ENCODE peak calls at places on chromosomes 6 and 20, in five cellular contexts. One of them, this sample, is unnamed. For H3K27me3 and H3K9me2, the result is how much of the 10 kb centered on the place peaks cover.

GRCh38 chr6:160347259-160348208 is 644 bp upstream of the SLC22A3 start:
- DNase-seq in HCT116: no peak
- DNase-seq in SK-N-SH: peak
- DNase-seq in PC-9: no peak
- DNase-seq in GM23248: no peak
- DNase-seq in this sample: no peak

GRCh38 chr6:169993861-169994481 is 242.5 kb downstream of the ERMARD start:
- DNase-seq in PC-9: no peak
- DNase-seq in HCT116: no peak
- DNase-seq in GM23248: no peak
- DNase-seq in SK-N-SH: no peak
- DNase-seq in this sample: no peak

GRCh38 chr6:30463242-30463641 is 26.1 kb upstream of the HLA-E start:
- DNase-seq in GM23248: no peak
- DNase-seq in PC-9: no peak
- DNase-seq in SK-N-SH: no peak
- DNase-seq in HCT116: no peak
- DNase-seq in this sample: no peak

GRCh38 chr6:127343753-127344659 is 597 bp upstream of the ECHDC1 start:
- DNase-seq in GM23248: peak
- DNase-seq in HCT116: no peak
- DNase-seq in SK-N-SH: peak
- DNase-seq in PC-9: no peak
- DNase-seq in this sample: peak

GRCh38 chr6:158021814-158022748 is 40.4 kb downstream of the SYNJ2 start:
- DNase-seq in SK-N-SH: no peak
- DNase-seq in GM23248: no peak
- DNase-seq in PC-9: no peak
- DNase-seq in HCT116: no peak
- DNase-seq in this sample: no peak

GRCh38 chr6:111403388-111403787 is 79.6 kb downstream of the REV3L start:
- DNase-seq in HCT116: no peak
- DNase-seq in GM23248: no peak
- DNase-seq in SK-N-SH: no peak
- DNase-seq in PC-9: no peak
- DNase-seq in this sample: no peak

GRCh38 chr20:46132705-46133120 is 14.6 kb downstream of the CD40 start:
- DNase-seq in GM23248: peak
- DNase-seq in HCT116: peak
- DNase-seq in SK-N-SH: peak
- DNase-seq in PC-9: peak
- DNase-seq in this sample: peak

GRCh38 chr6:139473731-139474130 is 99.3 kb upstream of the CITED2 start:
- DNase-seq in PC-9: no peak
- DNase-seq in HCT116: no peak
- DNase-seq in GM23248: peak
- DNase-seq in SK-N-SH: no peak
- DNase-seq in this sample: no peak

GRCh38 chr6:134689676-134690447 is 260.0 kb downstream of the ALDH8A1 start:
- DNase-seq in HCT116: no peak
- DNase-seq in PC-9: no peak
- DNase-seq in GM23248: no peak
- DNase-seq in SK-N-SH: peak
- DNase-seq in this sample: no peak

GRCh38 chr6:6856538-6857523 is 250.9 kb upstream of the RREB1 start:
- DNase-seq in PC-9: peak
- DNase-seq in HCT116: no peak
- DNase-seq in SK-N-SH: peak
- DNase-seq in GM23248: peak
- DNase-seq in this sample: peak

GRCh38 chr6:116247285-116247684 is 6.6 kb downstream of the TSPYL4 start:
- DNase-seq in GM23248: no peak
- DNase-seq in HCT116: no peak
- DNase-seq in SK-N-SH: no peak
- DNase-seq in PC-9: no peak
- DNase-seq in this sample: no peak

GRCh38 chr6:1486387-1486786 is 97.0 kb downstream of the FOXF2 start:
- DNase-seq in PC-9: no peak
- DNase-seq in SK-N-SH: no peak
- DNase-seq in HCT116: no peak
- DNase-seq in GM23248: no peak
- DNase-seq in this sample: no peak

GRCh38 chr20:51404297-51405060 is 138.0 kb downstream of the NFATC2 start:
- DNase-seq in HCT116: no peak
- DNase-seq in GM23248: no peak
- DNase-seq in PC-9: no peak
- DNase-seq in SK-N-SH: no peak
- DNase-seq in this sample: no peak

GRCh38 chr6:47278545-47278944 is 31.2 kb downstream of the TNFRSF21 start:
- DNase-seq in HCT116: no peak
- DNase-seq in GM23248: peak
- DNase-seq in PC-9: no peak
- DNase-seq in SK-N-SH: no peak
- DNase-seq in this sample: no peak

GRCh38 chr20:46111028-46111835 is 6.9 kb upstream of the CD40 start:
- DNase-seq in HCT116: no peak
- DNase-seq in SK-N-SH: no peak
- DNase-seq in PC-9: no peak
- DNase-seq in GM23248: no peak
- DNase-seq in this sample: no peak

GRCh38 chr6:10520468-10520867 is 683 bp upstream of the GCNT2 start:
- DNase-seq in HCT116: no peak
- DNase-seq in SK-N-SH: no peak
- DNase-seq in GM23248: no peak
- DNase-seq in PC-9: no peak
- DNase-seq in this sample: peak

GRCh38 chr6:15588966-15589634 is 73.7 kb downstream of the DTNBP1 start:
- DNase-seq in HCT116: no peak
- DNase-seq in PC-9: no peak
- DNase-seq in GM23248: peak
- DNase-seq in SK-N-SH: no peak
- DNase-seq in this sample: peak

GRCh38 chr20:8974009-8974708 is 94.7 kb upstream of the PLCB4 start:
- DNase-seq in PC-9: no peak
- DNase-seq in SK-N-SH: no peak
- DNase-seq in GM23248: no peak
- DNase-seq in HCT116: no peak
- DNase-seq in this sample: no peak

GRCh38 chr6:150302801-150303138 is 66.0 kb upstream of the IYD start:
- DNase-seq in HCT116: no peak
- DNase-seq in SK-N-SH: no peak
- DNase-seq in GM23248: no peak
- DNase-seq in PC-9: no peak
- DNase-seq in this sample: no peak

GRCh38 chr6:42099340-42100028 is 42.9 kb downstream of the C6orf132 start:
- DNase-seq in SK-N-SH: no peak
- DNase-seq in HCT116: no peak
- DNase-seq in GM23248: peak
- DNase-seq in PC-9: peak
- DNase-seq in this sample: peak

GRCh38 chr6:38131527-38131965 is 312.0 kb downstream of the ZFAND3 start:
- DNase-seq in SK-N-SH: no peak
- DNase-seq in GM23248: peak
- DNase-seq in HCT116: no peak
- DNase-seq in PC-9: no peak
- DNase-seq in this sample: peak

GRCh38 chr6:4004249-4004648 is 74.7 kb downstream of the FAM217A start:
- DNase-seq in HCT116: no peak
- DNase-seq in SK-N-SH: no peak
- DNase-seq in PC-9: no peak
- DNase-seq in GM23248: no peak
- DNase-seq in this sample: no peak

GRCh38 chr6:45613678-45614077 is 235.9 kb upstream of the SUPT3H start:
- DNase-seq in PC-9: no peak
- DNase-seq in GM23248: peak
- DNase-seq in HCT116: no peak
- DNase-seq in SK-N-SH: no peak
- DNase-seq in this sample: no peak

GRCh38 chr20:63119451-63120285 is 96.3 kb downstream of the YTHDF1 start:
- DNase-seq in HCT116: no peak
- DNase-seq in PC-9: no peak
- DNase-seq in SK-N-SH: no peak
- DNase-seq in GM23248: no peak
- DNase-seq in this sample: no peak
- H3K27me3 ChIP-seq in HCT116: under half
- H3K27me3 ChIP-seq in PC-9: half or more
- H3K27me3 ChIP-seq in SK-N-SH: under half
- H3K27me3 ChIP-seq in GM23248: under half
- H3K27me3 ChIP-seq in this sample: under half

GRCh38 chr6:44504321-44504761 is 116.8 kb downstream of the CDC5L start:
- DNase-seq in HCT116: no peak
- DNase-seq in PC-9: no peak
- DNase-seq in SK-N-SH: no peak
- DNase-seq in GM23248: no peak
- DNase-seq in this sample: no peak

GRCh38 chr6:44500074-44500473 is 112.6 kb downstream of the CDC5L start:
- DNase-seq in HCT116: no peak
- DNase-seq in GM23248: no peak
- DNase-seq in SK-N-SH: no peak
- DNase-seq in PC-9: no peak
- DNase-seq in this sample: no peak

GRCh38 chr6:44505751-44506150 is 118.2 kb downstream of the CDC5L start:
- DNase-seq in PC-9: no peak
- DNase-seq in HCT116: no peak
- DNase-seq in GM23248: no peak
- DNase-seq in SK-N-SH: no peak
- DNase-seq in this sample: no peak

GRCh38 chr6:44507014-44507413 is 119.5 kb downstream of the CDC5L start:
- DNase-seq in GM23248: no peak
- DNase-seq in HCT116: no peak
- DNase-seq in SK-N-SH: no peak
- DNase-seq in PC-9: no peak
- DNase-seq in this sample: no peak

DNA sequence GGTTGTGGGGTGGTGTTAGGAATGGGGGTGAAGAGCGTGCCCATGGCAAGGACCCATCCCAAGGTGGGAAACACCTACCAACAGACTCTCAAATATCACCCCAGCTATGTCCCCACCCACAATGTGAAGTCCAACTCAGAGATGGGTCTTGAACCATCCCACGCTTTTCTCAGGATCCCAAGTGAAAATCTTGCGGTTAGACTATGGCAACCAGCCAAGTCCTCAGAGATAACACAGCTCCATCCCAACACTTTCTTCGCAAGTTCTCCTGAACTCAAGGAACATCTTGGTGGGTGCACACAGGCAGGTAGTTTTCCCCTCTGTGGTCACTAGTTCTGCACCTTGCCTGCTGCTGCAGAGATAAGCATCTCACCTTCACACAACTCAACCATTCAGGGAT is 116.0 kb downstream of the CDC5L start:
- DNase-seq in HCT116: no peak
- DNase-seq in GM23248: no peak
- DNase-seq in PC-9: no peak
- DNase-seq in SK-N-SH: no peak
- DNase-seq in this sample: no peak
- H3K9me2 ChIP-seq in HCT116: under half
- H3K9me2 ChIP-seq in GM23248: under half
- H3K9me2 ChIP-seq in PC-9: under half
- H3K9me2 ChIP-seq in SK-N-SH: under half
- H3K9me2 ChIP-seq in this sample: under half

GRCh38 chr6:131303338-131303954 is 168.2 kb downstream of the AKAP7 start:
- DNase-seq in GM23248: no peak
- DNase-seq in PC-9: no peak
- DNase-seq in HCT116: no peak
- DNase-seq in SK-N-SH: no peak
- DNase-seq in this sample: no peak
- H3K27me3 ChIP-seq in GM23248: under half
- H3K27me3 ChIP-seq in PC-9: under half
- H3K27me3 ChIP-seq in HCT116: under half
- H3K27me3 ChIP-seq in SK-N-SH: under half
- H3K27me3 ChIP-seq in this sample: under half

GRCh38 chr6:27359231-27359630 is 29.3 kb upstream of the ZNF391 start:
- DNase-seq in HCT116: no peak
- DNase-seq in PC-9: no peak
- DNase-seq in GM23248: no peak
- DNase-seq in SK-N-SH: no peak
- DNase-seq in this sample: no peak
- H3K9me2 ChIP-seq in HCT116: under half
- H3K9me2 ChIP-seq in PC-9: under half
- H3K9me2 ChIP-seq in GM23248: under half
- H3K9me2 ChIP-seq in SK-N-SH: under half
- H3K9me2 ChIP-seq in this sample: under half

GRCh38 chr20:869606-870005 is 36.1 kb downstream of the FAM110A start:
- DNase-seq in HCT116: no peak
- DNase-seq in PC-9: no peak
- DNase-seq in SK-N-SH: no peak
- DNase-seq in GM23248: no peak
- DNase-seq in this sample: no peak
- H3K27me3 ChIP-seq in HCT116: under half
- H3K27me3 ChIP-seq in PC-9: under half
- H3K27me3 ChIP-seq in SK-N-SH: under half
- H3K27me3 ChIP-seq in GM23248: under half
- H3K27me3 ChIP-seq in this sample: under half

GRCh38 chr6:67748521-67748920 is 886.6 kb upstream of the ADGRB3 start:
- DNase-seq in HCT116: no peak
- DNase-seq in SK-N-SH: no peak
- DNase-seq in PC-9: no peak
- DNase-seq in GM23248: no peak
- DNase-seq in this sample: no peak
- H3K9me2 ChIP-seq in HCT116: under half
- H3K9me2 ChIP-seq in SK-N-SH: under half
- H3K9me2 ChIP-seq in PC-9: under half
- H3K9me2 ChIP-seq in GM23248: under half
- H3K9me2 ChIP-seq in this sample: under half

GRCh38 chr6:28772480-28773381 is 151.1 kb downstream of the TRIM27 start:
- DNase-seq in PC-9: no peak
- DNase-seq in HCT116: peak
- DNase-seq in SK-N-SH: no peak
- DNase-seq in GM23248: peak
- DNase-seq in this sample: no peak
- H3K27me3 ChIP-seq in PC-9: under half
- H3K27me3 ChIP-seq in HCT116: under half
- H3K27me3 ChIP-seq in SK-N-SH: half or more
- H3K27me3 ChIP-seq in GM23248: half or more
- H3K27me3 ChIP-seq in this sample: half or more

GRCh38 chr6:149246691-149247384 is 70.7 kb upstream of the TAB2 start:
- DNase-seq in HCT116: no peak
- DNase-seq in SK-N-SH: no peak
- DNase-seq in PC-9: no peak
- DNase-seq in GM23248: no peak
- DNase-seq in this sample: no peak
- H3K9me2 ChIP-seq in HCT116: under half
- H3K9me2 ChIP-seq in SK-N-SH: under half
- H3K9me2 ChIP-seq in PC-9: under half
- H3K9me2 ChIP-seq in GM23248: under half
- H3K9me2 ChIP-seq in this sample: under half

This sample was measured in PC-3.